ENCODE peak calls at places on chromosomes 4 and X, in six cellular contexts. F is epithelial cell of esophagus, A is HL-60, N is tibial artery, E is neural progenitor cell, B is A549. J is an unnamed sample.

GRCh38 chrX:29299689-29300088 is 712.4 kb downstream of the IL1RAPL1 start:
- DNase-seq in F (peak), N (no peak), A (no peak), E (no peak), B (no peak), J (no peak)

GRCh38 chrX:150363561-150364346 is 637 bp downstream of the MAMLD1 start:
- DNase-seq in E (peak), N (peak), B (peak), F (peak), A (no peak), J (no peak)

GRCh38 chr4:105840426-105841174 is 54.7 kb upstream of the NPNT start:
- DNase-seq in B (no peak), E (no peak), A (no peak), F (no peak), N (no peak), J (no peak)

GRCh38 chr4:675036-675804 is 878 bp downstream of the MYL5 start:
- DNase-seq in F (no peak), N (no peak), B (no peak), A (peak), E (no peak), J (no peak)

GRCh38 chr4:181289203-181289602 is 954.0 kb upstream of the TENM3 start:
- DNase-seq in N (no peak), B (no peak), F (no peak), A (no peak), E (peak), J (no peak)

GRCh38 chr4:157080605-157081004 is 4.7 kb downstream of the GLRB start:
- DNase-seq in F (no peak), A (no peak), E (no peak), B (no peak), N (no peak), J (no peak)

GRCh38 chr4:7179158-7179557 is 13.2 kb upstream of the SORCS2 start:
- DNase-seq in E (no peak), F (no peak), N (no peak), B (no peak), A (no peak), J (no peak)

GRCh38 chr4:78220283-78220682 is 163.2 kb downstream of the FRAS1 start:
- DNase-seq in F (peak), N (no peak), B (no peak), E (no peak), A (no peak), J (no peak)

GRCh38 chrX:12439396-12439795 is 301.1 kb downstream of the FRMPD4 start:
- DNase-seq in F (peak), N (no peak), A (no peak), E (no peak), B (no peak), J (no peak)

GRCh38 chr4:119314356-119314755 is 7.6 kb downstream of the FABP2 start:
- DNase-seq in N (no peak), E (peak), B (no peak), F (peak), A (peak), J (no peak)

GRCh38 chrX:73830489-73831414 is 267.8 kb downstream of the CHIC1 start:
- DNase-seq in A (no peak), E (no peak), N (no peak), B (no peak), F (no peak), J (no peak)

GRCh38 chr4:16967722-16968121 is 69.3 kb upstream of the LDB2 start:
- DNase-seq in N (peak), B (no peak), E (no peak), A (no peak), F (no peak), J (no peak)

GRCh38 chrX:29662759-29663503 is 552.4 kb upstream of the MAGEB2 start:
- DNase-seq in F (peak), E (no peak), N (no peak), B (peak), A (no peak), J (peak)

GRCh38 chr4:140004580-140005314 is 149.2 kb downstream of the MAML3 start:
- DNase-seq in B (no peak), A (no peak), F (peak), E (peak), N (peak), J (no peak)

GRCh38 chr4:169311643-169312365 is 41.0 kb upstream of the SH3RF1 start:
- DNase-seq in F (peak), E (peak), N (no peak), B (peak), A (peak), J (no peak)

GRCh38 chrX:47629419-47630210 is at the start of gene CFP:
- DNase-seq in E (no peak), A (peak), B (no peak), N (no peak), F (no peak), J (no peak)

GRCh38 chr4:149932188-149932587 is 116.5 kb upstream of the IQCM start:
- DNase-seq in A (no peak), N (no peak), F (no peak), B (no peak), E (no peak), J (no peak)

GRCh38 chr4:41384992-41385391 is 128.3 kb downstream of the UCHL1 start:
- DNase-seq in F (no peak), B (no peak), E (no peak), N (peak), A (no peak), J (no peak)

GRCh38 chr4:133270021-133270570 is 121.0 kb downstream of the PCDH10 start:
- DNase-seq in A (no peak), E (no peak), N (no peak), B (no peak), F (peak), J (no peak)

GRCh38 chrX:83469551-83469950 is 38.5 kb upstream of the POU3F4 start:
- DNase-seq in F (peak), B (peak), E (peak), A (peak), N (no peak), J (no peak)

GRCh38 chrX:107483976-107484726 is 34.7 kb downstream of the FRMPD3 start:
- DNase-seq in F (peak), E (peak), A (no peak), B (no peak), N (no peak), J (no peak)

GRCh38 chrX:44314259-44314734 is 29.2 kb downstream of the EFHC2 start:
- DNase-seq in F (peak), A (peak), E (no peak), B (no peak), N (no peak), J (no peak)

DNA sequence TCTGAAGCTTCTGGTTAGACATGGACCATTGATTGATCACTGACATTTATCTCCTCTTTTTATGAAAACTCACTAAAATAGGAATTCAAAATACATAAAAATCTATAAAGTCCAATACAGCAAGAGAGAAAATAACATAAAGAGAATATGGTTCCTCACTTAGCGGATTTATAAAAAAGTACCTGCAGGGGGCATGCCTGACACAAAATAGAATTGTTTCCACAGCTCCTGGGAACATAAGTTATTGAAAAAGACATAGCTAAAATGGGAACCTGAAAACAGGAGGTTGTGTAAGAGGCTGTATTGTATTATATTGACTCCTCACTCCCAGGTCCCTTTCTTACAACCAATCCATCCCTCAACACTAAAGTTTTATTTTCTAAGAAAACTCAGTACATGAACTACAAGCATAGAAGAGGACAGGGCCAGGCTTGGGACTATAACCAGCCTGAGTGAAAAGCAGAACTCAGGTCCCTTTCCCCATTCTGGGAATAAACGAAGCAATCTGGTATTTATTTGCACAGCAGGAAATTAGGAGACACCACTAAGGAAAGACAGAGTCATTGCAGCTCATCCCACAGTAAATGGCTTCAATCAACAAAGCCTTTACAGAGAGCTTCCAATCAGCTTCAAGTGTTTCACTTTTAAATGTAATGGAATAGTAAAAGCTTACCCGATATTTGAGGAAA is 121.1 kb upstream of the NDST4 start:
- DNase-seq in E (peak), B (no peak), N (no peak), A (peak), F (peak), J (no peak)
- H3K4me3 ChIP-seq in E (peak), B (no peak), N (no peak), A (no peak), F (no peak), J (no peak)

GRCh38 chr4:143404555-143404954 is 67.9 kb downstream of the GAB1 start:
- DNase-seq in F (no peak), N (no peak), B (no peak), E (no peak), A (no peak), J (no peak)
- H3K4me3 ChIP-seq in F (no peak), N (no peak), B (no peak), E (no peak), A (no peak), J (no peak)

GRCh38 chrX:154369453-154370299 is 4.8 kb downstream of the FLNA start:
- DNase-seq in B (peak), E (peak), N (peak), F (peak), A (peak), J (peak)

GRCh38 chrX:154367474-154368308 is 6.7 kb downstream of the FLNA start:
- DNase-seq in A (no peak), F (no peak), B (no peak), E (no peak), N (no peak), J (no peak)

GRCh38 chrX:154366666-154367055 is 7.8 kb downstream of the FLNA start:
- DNase-seq in F (no peak), N (peak), E (no peak), A (peak), B (no peak), J (no peak)

GRCh38 chrX:154370300-154370881 is 4.0 kb downstream of the FLNA start:
- DNase-seq in E (peak), N (no peak), B (no peak), F (no peak), A (no peak), J (no peak)

DNA sequence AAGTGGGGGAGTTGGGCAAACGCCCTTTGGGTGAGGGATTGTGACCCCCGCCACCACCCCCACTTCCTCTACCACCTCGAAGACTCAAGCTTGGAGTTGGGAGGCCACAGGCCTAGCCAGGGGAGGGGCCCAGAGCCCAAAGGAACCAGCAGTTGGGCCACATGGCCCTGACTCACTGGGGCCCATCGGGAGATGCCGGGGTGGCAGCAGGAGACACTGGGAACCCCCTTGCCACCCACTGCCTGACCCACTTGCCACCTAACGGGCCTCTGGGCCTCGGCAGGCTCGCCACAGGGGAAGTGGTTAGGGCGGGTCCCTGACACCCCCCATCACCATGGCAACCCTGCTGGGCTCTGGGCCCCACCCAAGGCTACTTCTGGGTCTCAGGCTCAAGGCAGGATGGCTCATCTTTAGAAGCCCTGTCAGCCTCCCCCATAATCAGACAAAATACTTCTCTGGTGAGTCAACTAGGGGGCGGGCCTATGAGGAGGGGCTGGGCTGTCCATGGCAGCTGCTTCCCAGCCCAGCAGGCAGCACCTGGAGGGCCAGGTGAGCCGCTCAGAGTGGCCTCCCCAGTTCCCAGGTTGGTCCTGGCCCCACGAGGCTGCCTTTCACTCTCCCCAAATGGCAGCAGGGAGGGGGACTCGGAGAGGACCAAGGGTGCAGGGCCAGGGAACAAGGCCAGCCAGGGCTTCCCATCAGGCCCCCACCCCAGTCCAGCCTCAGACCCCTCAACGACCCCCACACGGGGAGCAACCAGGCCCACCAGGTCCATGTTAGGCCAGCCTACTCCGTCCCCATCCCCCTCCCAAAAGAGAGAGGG is 5.6 kb downstream of the FLNA start:
- DNase-seq in A (peak), B (peak), F (peak), N (peak), E (peak), J (no peak)
- H3K4me3 ChIP-seq in A (peak), B (peak), F (peak), N (peak), E (peak), J (peak)

DNA sequence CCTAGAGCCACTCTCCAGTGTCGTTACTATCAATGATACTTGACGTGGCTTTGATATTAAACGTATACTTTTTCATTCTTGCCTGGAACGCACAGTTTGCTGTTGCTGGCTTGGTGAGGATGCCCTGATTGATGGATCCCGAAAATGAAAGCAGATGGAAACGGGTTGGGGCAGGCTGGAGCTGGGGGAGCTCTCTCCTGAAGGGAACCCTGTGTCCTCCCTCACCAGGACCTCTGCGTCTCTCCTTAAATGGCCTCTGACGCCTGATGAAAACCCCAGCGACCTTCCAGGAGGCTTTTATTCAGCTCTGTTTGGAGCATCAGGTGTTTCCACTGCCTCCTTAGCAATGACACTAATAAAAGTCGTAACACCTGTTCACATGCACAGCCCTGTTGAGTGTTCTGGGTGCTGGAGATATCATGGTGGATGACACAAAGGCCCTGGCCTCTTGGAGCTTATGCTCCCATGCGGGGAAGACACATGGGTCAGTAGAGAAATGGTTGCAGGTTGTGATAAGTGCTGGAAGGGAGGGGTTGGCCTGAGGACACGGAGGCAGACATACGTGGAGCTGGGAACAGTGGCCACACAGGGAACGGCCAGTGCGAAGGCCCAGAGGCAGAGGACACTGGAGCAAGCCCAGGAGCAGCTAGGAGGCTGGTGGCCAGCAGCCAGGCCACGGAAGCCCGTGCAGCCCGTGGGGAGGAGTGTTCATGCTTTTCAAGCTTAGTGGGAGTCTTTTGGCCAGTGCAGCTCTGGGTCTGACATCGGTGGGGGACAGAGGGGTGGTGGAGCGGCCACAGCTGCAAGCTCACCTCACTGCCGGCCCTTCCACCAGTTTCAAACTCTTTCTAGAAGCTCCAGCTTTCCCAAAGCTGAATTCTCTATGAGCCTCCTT is 7.5 kb downstream of the MSANTD1 start:
- DNase-seq in B (no peak), A (no peak), E (no peak), F (no peak), N (no peak), J (no peak)
- H3K4me3 ChIP-seq in B (no peak), A (no peak), E (no peak), F (no peak), N (no peak), J (no peak)

GRCh38 chrX:153642313-153642654 is 4.7 kb upstream of the DUSP9 start:
- DNase-seq in F (no peak), B (no peak), E (peak), A (no peak), N (no peak), J (no peak)
- H3K4me3 ChIP-seq in F (no peak), B (peak), E (peak), A (no peak), N (peak), J (no peak)

GRCh38 chrX:153622661-153623309 is 23.8 kb upstream of the CCNQ start:
- DNase-seq in N (no peak), A (no peak), E (no peak), F (no peak), B (no peak), J (no peak)
- H3K4me3 ChIP-seq in N (no peak), A (no peak), E (no peak), F (no peak), B (no peak), J (no peak)

DNA sequence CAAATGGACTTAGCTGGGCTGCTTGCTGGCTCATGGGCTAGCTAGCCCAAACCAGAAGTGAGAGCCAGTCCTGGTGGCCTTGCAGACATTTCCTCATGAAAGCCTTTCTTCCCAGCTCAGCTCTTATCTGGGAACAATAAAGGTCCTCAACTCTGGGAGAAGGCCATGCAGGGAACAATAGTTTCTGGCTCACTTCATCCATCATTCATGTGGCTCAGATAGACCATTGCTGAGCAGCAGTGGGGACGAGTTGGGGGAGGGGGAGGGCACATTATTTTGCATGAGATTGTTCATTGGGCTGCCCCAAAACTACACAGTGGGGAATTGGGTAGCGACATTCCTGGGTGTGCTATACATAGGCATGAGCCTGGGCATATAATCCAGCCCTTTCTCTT is 47.6 kb downstream of the NHSL2 start:
- DNase-seq in N (no peak), A (no peak), B (no peak), E (peak), F (no peak), J (no peak)
- H3K4me3 ChIP-seq in N (no peak), A (no peak), B (no peak), E (peak), F (no peak), J (no peak)

GRCh38 chr4:186149872-186150271 is 41.5 kb upstream of the CYP4V2 start:
- DNase-seq in B (no peak), A (no peak), E (peak), N (peak), F (peak), J (no peak)
- H3K4me3 ChIP-seq in B (no peak), A (no peak), E (no peak), N (peak), F (no peak), J (no peak)

GRCh38 chr4:185018834-185019450 is 652 bp downstream of the HELT start:
- DNase-seq in B (no peak), A (no peak), N (no peak), E (peak), F (no peak), J (no peak)
- H3K4me3 ChIP-seq in B (peak), A (no peak), N (no peak), E (peak), F (no peak), J (no peak)

DNA sequence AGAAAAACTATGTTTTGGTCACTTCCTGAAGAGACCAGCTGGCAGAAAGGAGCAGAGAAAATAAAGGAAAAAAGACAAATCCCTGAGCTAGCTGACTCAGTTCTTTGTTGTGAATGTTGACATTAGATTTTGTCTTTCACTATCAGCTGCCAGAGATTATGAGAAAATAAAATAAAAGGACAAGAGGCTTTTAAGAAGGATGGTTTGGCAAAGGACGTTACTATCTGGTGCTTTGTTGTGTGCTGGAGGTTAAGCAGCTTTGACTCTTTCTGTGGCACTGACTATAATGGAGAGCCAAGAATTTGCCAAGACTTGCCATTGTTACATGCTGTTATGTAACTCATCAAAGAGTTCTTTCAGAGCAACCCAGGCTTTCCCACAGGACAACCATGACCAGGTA is 12.1 kb downstream of the ASB5 start:
- DNase-seq in F (peak), A (no peak), N (no peak), E (peak), B (no peak), J (no peak)
- H3K4me3 ChIP-seq in F (no peak), A (no peak), N (no peak), E (no peak), B (no peak), J (no peak)